ENCODE peak calls at places on chromosome 14, in four cellular contexts. Q, H, S and X are unnamed samples.

GRCh38 chr14:73153272-73153671 is 17.0 kb downstream of the PSEN1 start:
- DNase-seq in S (no peak), Q (no peak), H (no peak), X (no peak)

GRCh38 chr14:31536201-31536960 is 24.8 kb upstream of the NUBPL start:
- DNase-seq in S (no peak), Q (peak), H (no peak), X (no peak)

GRCh38 chr14:28609228-28609828 is 157.3 kb upstream of the FOXG1 start:
- DNase-seq in Q (peak), S (no peak), H (no peak), X (peak)

GRCh38 chr14:36300337-36300736 is 20.1 kb downstream of the MBIP start:
- DNase-seq in Q (peak), H (no peak), S (no peak), X (no peak)

GRCh38 chr14:36509056-36509917 is 10.7 kb downstream of the NKX2-1 start:
- DNase-seq in Q (no peak), S (no peak), H (no peak), X (no peak)

GRCh38 chr14:32933943-32934890 is 4.5 kb upstream of the NPAS3 start:
- DNase-seq in H (no peak), Q (peak), S (peak), X (no peak)

GRCh38 chr14:104864267-104865068 is 600 bp upstream of the CEP170B start:
- DNase-seq in S (peak), Q (peak), H (peak), X (peak)

GRCh38 chr14:96189288-96189711 is 15.3 kb upstream of the BDKRB2 start:
- DNase-seq in S (no peak), H (peak), Q (no peak), X (no peak)

GRCh38 chr14:37056473-37056872 is 115.9 kb downstream of the SLC25A21 start:
- DNase-seq in Q (peak), H (no peak), S (no peak), X (no peak)

GRCh38 chr14:23055621-23056256 is 1.6 kb downstream of the CDH24 start:
- DNase-seq in S (no peak), H (no peak), Q (no peak), X (no peak)

GRCh38 chr14:103436533-103436932 is 51.3 kb downstream of the MARK3 start:
- DNase-seq in S (no peak), Q (peak), H (no peak), X (no peak)

GRCh38 chr14:71063351-71063750 is 156.1 kb downstream of the PCNX1 start:
- DNase-seq in Q (peak), H (no peak), S (no peak), X (no peak)

GRCh38 chr14:78129375-78129774 is 40.8 kb upstream of the NRXN3 start:
- DNase-seq in H (no peak), Q (no peak), S (no peak), X (no peak)

GRCh38 chr14:102922490-102923200 is at the start of gene AMN:
- DNase-seq in Q (no peak), S (no peak), H (no peak), X (no peak)

GRCh38 chr14:28704153-28704552 is 62.4 kb upstream of the FOXG1 start:
- DNase-seq in S (no peak), Q (peak), H (no peak), X (peak)

GRCh38 chr14:29716150-29716549 is 211.5 kb downstream of the PRKD1 start:
- DNase-seq in S (no peak), H (no peak), Q (no peak), X (no peak)

GRCh38 chr14:95666450-95666849 is 19.8 kb upstream of the TCL1B start:
- DNase-seq in H (no peak), Q (no peak), S (no peak), X (no peak)

GRCh38 chr14:93748208-93749080 is 39.8 kb downstream of the PRIMA1 start:
- DNase-seq in H (no peak), S (no peak), Q (no peak), X (no peak)

GRCh38 chr14:69077841-69078240 is 75.1 kb downstream of the DCAF5 start:
- DNase-seq in Q (peak), S (no peak), H (no peak), X (peak)
- H3K27ac ChIP-seq in Q (peak), S (no peak), H (no peak), X (no peak)

DNA sequence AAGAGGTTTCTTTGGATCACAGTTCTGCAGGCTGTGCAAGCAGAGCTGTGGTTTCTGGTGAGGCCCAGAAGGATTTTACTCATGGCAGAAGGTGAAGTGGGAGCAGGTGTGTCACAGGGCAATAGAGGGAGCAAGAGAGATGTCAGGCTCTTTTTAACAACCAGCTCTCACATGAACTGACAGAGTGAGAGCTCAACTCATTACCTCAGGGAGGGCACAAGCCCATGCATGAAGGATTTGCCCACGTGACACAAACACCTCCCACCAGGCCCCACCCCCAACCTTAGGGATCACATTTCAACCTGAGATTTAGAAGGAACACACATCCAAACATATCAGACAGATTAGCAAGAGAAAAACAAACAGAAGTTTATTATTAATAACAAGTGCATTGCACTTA is 470.4 kb downstream of the GALC start:
- DNase-seq in S (no peak), Q (no peak), H (no peak), X (peak)
- TF ChIP-seq CTCF in S (no peak), Q (no peak), H (no peak), X (no peak)

GRCh38 chr14:100981808-100982207 is 78.3 kb upstream of the RTL1 start:
- DNase-seq in S (no peak), H (no peak), Q (peak), X (no peak)
- H3K27ac ChIP-seq in S (no peak), H (no peak), Q (peak), X (no peak)

GRCh38 chr14:51806026-51806590 is 54.3 kb upstream of the GNG2 start:
- DNase-seq in H (no peak), S (no peak), Q (no peak), X (no peak)

GRCh38 chr14:51807355-51807754 is 53.1 kb upstream of the GNG2 start:
- DNase-seq in H (no peak), Q (no peak), S (no peak), X (no peak)

GRCh38 chr14:51806624-51807023 is 53.8 kb upstream of the GNG2 start:
- DNase-seq in Q (no peak), S (no peak), H (no peak), X (no peak)

GRCh38 chr14:51805541-51805940 is 54.9 kb upstream of the GNG2 start:
- DNase-seq in Q (no peak), H (no peak), S (no peak), X (no peak)
- TF ChIP-seq CTCF in Q (peak), H (no peak), S (no peak), X (no peak)

GRCh38 chr14:97458302-97459137 is 661.3 kb downstream of the VRK1 start:
- DNase-seq in S (no peak), Q (no peak), H (no peak), X (no peak)
- H3K27ac ChIP-seq in S (no peak), Q (no peak), H (no peak), X (no peak)